ENCODE peak calls at places on chromosome 6, in nine cellular contexts. O is OCI-LY7; H is body of pancreas; T is progenitor cell of endocrine pancreas; S is kidney; P is HFF-Myc; C is IMR-90; X is HFFc6; E is CD4-positive, alpha-beta T cell. G is an unnamed sample.

GRCh38 chr6:12096342-12096741 is 84.2 kb downstream of the HIVEP1 start:
- DNase-seq in E (no peak), X (no peak), H (no peak), P (no peak), C (no peak), S (no peak), T (no peak), O (no peak), G (no peak)

GRCh38 chr6:31744422-31744821 is 4.6 kb downstream of the MSH5 start:
- DNase-seq in X (no peak), O (no peak), P (no peak), S (no peak), T (no peak), C (no peak), H (no peak), E (no peak), G (no peak)

GRCh38 chr6:1911476-1911875 is 301.8 kb downstream of the FOXC1 start:
- DNase-seq in E (no peak), O (no peak), X (no peak), C (no peak), S (no peak), P (no peak), H (no peak), T (no peak), G (no peak)

GRCh38 chr6:153032255-153032882 is 29.9 kb upstream of the MTRF1L start:
- DNase-seq in T (no peak), E (no peak), H (no peak), O (peak), S (no peak), P (peak), X (peak), C (peak), G (peak)

GRCh38 chr6:13026100-13026499 is 302.2 kb downstream of the TBC1D7 start:
- DNase-seq in S (no peak), E (no peak), P (no peak), C (no peak), H (no peak), T (no peak), X (no peak), O (no peak), G (no peak)

GRCh38 chr6:44285552-44286284 is 15.5 kb downstream of the TMEM151B start:
- DNase-seq in S (no peak), X (no peak), P (no peak), T (no peak), C (peak), H (no peak), O (no peak), E (no peak), G (no peak)

GRCh38 chr6:81834141-81834621 is 81.7 kb upstream of the TENT5A start:
- DNase-seq in X (peak), E (no peak), H (peak), O (no peak), P (peak), C (peak), T (no peak), S (no peak), G (no peak)

GRCh38 chr6:41071501-41071922 is 644 bp downstream of the OARD1 start:
- DNase-seq in X (no peak), T (no peak), O (peak), P (no peak), H (no peak), C (peak), S (no peak), E (peak), G (no peak)

GRCh38 chr6:11202513-11203305 is 29.8 kb downstream of the NEDD9 start:
- DNase-seq in X (no peak), O (no peak), P (no peak), H (peak), C (peak), T (peak), E (no peak), S (no peak), G (no peak)

GRCh38 chr6:89335164-89335563 is 17.4 kb downstream of the UBE2J1 start:
- DNase-seq in H (no peak), E (no peak), O (no peak), T (no peak), S (no peak), C (no peak), P (no peak), X (no peak), G (no peak)

GRCh38 chr6:1190361-1190760 is 121.5 kb upstream of the FOXQ1 start:
- DNase-seq in C (peak), T (no peak), P (peak), E (no peak), H (no peak), X (peak), O (no peak), S (no peak), G (no peak)

GRCh38 chr6:89180971-89181370 is 35.1 kb downstream of the PM20D2 start:
- DNase-seq in C (no peak), O (no peak), P (no peak), E (no peak), X (no peak), S (no peak), H (no peak), T (no peak), G (no peak)

GRCh38 chr6:143805832-143806281 is 37.3 kb upstream of the LTV1 start:
- DNase-seq in E (no peak), H (no peak), P (no peak), S (no peak), O (no peak), C (peak), X (peak), T (no peak), G (no peak)

GRCh38 chr6:157317129-157317814 is 6.0 kb downstream of the TMEM242 start:
- DNase-seq in T (no peak), X (peak), E (no peak), O (no peak), C (peak), P (peak), H (peak), S (no peak), G (no peak)

GRCh38 chr6:21742238-21742660 is 148.7 kb downstream of the SOX4 start:
- DNase-seq in T (no peak), C (peak), H (no peak), S (no peak), E (no peak), P (peak), X (peak), O (no peak), G (no peak)

GRCh38 chr6:107361568-107362270 is 97.6 kb downstream of the PDSS2 start:
- DNase-seq in H (no peak), T (no peak), E (no peak), X (peak), O (no peak), S (no peak), C (peak), P (no peak), G (no peak)

GRCh38 chr6:82363368-82364086 is at the start of gene TPBG:
- DNase-seq in O (no peak), T (peak), H (peak), E (no peak), C (peak), P (peak), X (peak), S (peak), G (peak)

GRCh38 chr6:141267420-141267819 is 865.3 kb upstream of the GJE1 start:
- DNase-seq in X (no peak), H (no peak), T (no peak), C (no peak), E (no peak), S (peak), P (no peak), O (no peak), G (no peak)

GRCh38 chr6:75528423-75528822 is 34.8 kb upstream of the FILIP1 start:
- DNase-seq in X (no peak), T (no peak), E (no peak), S (no peak), P (no peak), C (peak), H (peak), O (no peak), G (no peak)

GRCh38 chr6:166259296-166259977 is 48.8 kb downstream of the PRR18 start:
- DNase-seq in S (no peak), X (no peak), E (no peak), P (no peak), C (no peak), O (peak), T (no peak), H (peak), G (no peak)

GRCh38 chr6:91720323-91720722 is 1133.5 kb upstream of the MAP3K7 start:
- DNase-seq in P (no peak), C (no peak), E (no peak), X (no peak), H (no peak), O (no peak), S (no peak), T (no peak), G (no peak)

GRCh38 chr6:118618676-118619377 is 32.6 kb downstream of the CEP85L start:
- DNase-seq in E (peak), T (peak), P (peak), X (peak), H (peak), C (peak), S (peak), O (peak), G (peak)

GRCh38 chr6:44666324-44666723 is 278.8 kb downstream of the CDC5L start:
- DNase-seq in P (no peak), H (no peak), O (no peak), T (no peak), C (no peak), X (no peak), E (no peak), S (no peak), G (no peak)

GRCh38 chr6:163808871-163809270 is 394.4 kb downstream of the QKI start:
- DNase-seq in O (no peak), H (no peak), C (no peak), P (no peak), T (no peak), S (no peak), X (no peak), E (no peak), G (no peak)

GRCh38 chr6:46898011-46898410 is 23.7 kb downstream of the ADGRF5 start:
- DNase-seq in O (no peak), T (no peak), X (no peak), C (no peak), S (no peak), E (no peak), P (no peak), H (no peak), G (no peak)

DNA sequence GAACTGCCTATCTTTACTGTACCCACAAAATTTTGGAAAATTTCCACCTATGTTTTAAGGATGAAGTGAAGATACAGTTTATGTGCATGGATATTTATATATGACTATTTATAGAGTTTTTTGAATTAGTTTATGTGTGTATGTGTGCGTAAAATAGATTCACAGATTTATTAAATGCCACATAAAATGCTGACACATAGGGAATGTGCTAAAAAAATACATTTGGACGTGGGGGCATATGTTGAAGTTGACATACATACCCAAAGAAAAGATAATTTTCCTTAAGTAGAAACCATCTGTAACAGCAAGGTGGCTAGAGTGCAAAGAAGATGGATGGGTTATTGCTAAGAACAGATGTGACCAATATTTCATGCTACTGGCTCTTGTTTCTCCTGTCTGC is 302.1 kb upstream of the RNF217 start:
- DNase-seq in P (no peak), H (no peak), T (no peak), E (no peak), C (no peak), O (no peak), X (no peak), S (no peak), G (no peak)
- TF ChIP-seq CTCF in P (no peak), H (no peak), T (no peak), E (no peak), C (no peak), O (no peak), X (no peak), S (no peak), G (no peak)

GRCh38 chr6:119628691-119629621 is 279.4 kb upstream of the MAN1A1 start:
- DNase-seq in T (no peak), E (no peak), C (no peak), P (no peak), H (no peak), S (no peak), O (no peak), X (no peak), G (no peak)
- TF ChIP-seq CTCF in T (peak), E (no peak), C (no peak), P (no peak), H (no peak), S (no peak), O (peak), X (no peak), G (no peak)

GRCh38 chr6:16721977-16722376 is 39.3 kb downstream of the ATXN1 start:
- DNase-seq in E (no peak), X (no peak), T (no peak), C (no peak), P (no peak), S (no peak), O (no peak), H (no peak), G (no peak)

GRCh38 chr6:16725145-16725864 is 36.0 kb downstream of the ATXN1 start:
- DNase-seq in X (peak), P (no peak), S (no peak), C (peak), T (no peak), E (no peak), O (no peak), H (no peak), G (no peak)

GRCh38 chr6:16722616-16723015 is 38.6 kb downstream of the ATXN1 start:
- DNase-seq in O (no peak), C (no peak), S (no peak), X (no peak), P (no peak), H (no peak), E (no peak), T (no peak), G (no peak)

GRCh38 chr6:16720861-16721260 is 40.4 kb downstream of the ATXN1 start:
- DNase-seq in P (no peak), S (no peak), T (no peak), X (no peak), H (no peak), O (no peak), E (no peak), C (no peak), G (no peak)

DNA sequence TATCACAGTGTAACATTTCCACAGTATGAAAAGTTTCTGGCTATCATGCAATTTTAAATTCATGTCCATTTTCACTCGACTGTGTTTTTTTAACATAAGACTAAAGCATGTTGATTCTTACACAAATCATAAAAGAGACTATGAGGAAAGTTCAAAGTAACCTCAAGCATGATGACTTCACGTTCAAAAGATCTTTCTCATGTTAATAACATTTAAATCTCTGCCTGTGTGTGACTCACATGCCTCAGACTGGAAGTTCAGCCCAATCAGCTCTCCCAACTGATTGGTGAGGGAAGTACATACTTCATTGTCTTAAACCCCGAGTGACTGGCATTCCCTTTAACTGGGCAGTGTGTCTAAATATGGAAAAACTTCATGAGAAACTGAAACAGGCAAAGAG is 37.4 kb downstream of the ATXN1 start:
- DNase-seq in T (no peak), E (no peak), X (peak), C (peak), H (peak), S (no peak), P (peak), O (no peak), G (no peak)
- TF ChIP-seq CTCF in T (no peak), E (no peak), X (no peak), C (no peak), H (no peak), S (no peak), P (no peak), O (no peak), G (no peak)

GRCh38 chr6:169324086-169324485 is 70.4 kb upstream of the THBS2 start:
- DNase-seq in H (no peak), E (no peak), T (no peak), S (no peak), X (no peak), P (no peak), C (no peak), O (no peak), G (no peak)

GRCh38 chr6:169328112-169328801 is 74.6 kb upstream of the THBS2 start:
- DNase-seq in O (no peak), H (peak), P (no peak), E (no peak), X (peak), C (peak), S (no peak), T (no peak), G (no peak)

GRCh38 chr6:169324661-169325459 is 71.2 kb upstream of the THBS2 start:
- DNase-seq in T (no peak), C (no peak), P (no peak), S (no peak), H (no peak), O (no peak), E (no peak), X (no peak), G (no peak)

GRCh38 chr6:169323221-169323620 is 69.6 kb upstream of the THBS2 start:
- DNase-seq in X (no peak), T (no peak), P (no peak), S (no peak), H (no peak), O (no peak), C (no peak), E (no peak), G (no peak)

DNA sequence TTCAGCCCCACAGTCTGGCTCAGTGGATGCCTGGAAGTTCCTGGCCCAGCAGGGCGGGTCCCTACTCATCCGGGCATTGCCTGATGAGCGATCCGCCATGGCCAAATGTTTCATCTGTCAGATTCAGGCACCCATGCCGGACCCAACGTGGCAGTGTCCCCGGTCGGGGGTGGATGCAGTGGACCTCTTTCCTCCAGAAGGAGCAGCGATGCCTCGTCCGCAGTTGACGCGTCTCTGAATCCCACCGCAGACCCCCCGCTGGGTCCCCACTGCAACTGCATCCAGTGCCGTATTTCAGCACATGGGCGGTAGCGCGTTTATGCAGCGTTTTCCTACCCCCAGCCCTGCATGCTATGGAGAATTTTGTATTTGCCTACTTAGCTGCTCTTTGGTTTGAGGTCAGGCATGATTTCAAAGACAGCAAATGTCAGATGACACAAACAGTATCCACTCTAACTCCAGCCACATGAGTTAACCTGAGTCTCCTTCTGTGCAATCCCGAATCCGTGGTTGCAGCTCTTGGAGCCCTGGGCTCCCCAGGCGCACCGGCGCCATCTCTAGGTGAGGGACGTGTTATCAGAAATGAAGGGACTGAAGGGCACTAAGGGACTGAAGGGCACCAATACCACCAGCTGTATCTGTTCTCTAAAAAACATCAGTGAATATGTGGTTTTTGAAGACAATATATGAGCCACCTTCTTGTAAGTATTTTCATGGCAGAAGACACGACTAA is 72.6 kb upstream of the THBS2 start:
- DNase-seq in H (no peak), O (no peak), E (no peak), X (peak), P (no peak), T (no peak), S (no peak), C (peak), G (no peak)
- TF ChIP-seq CTCF in H (no peak), O (peak), E (no peak), X (peak), P (peak), T (peak), S (peak), C (peak), G (no peak)

GRCh38 chr6:38925110-38925509 is 123.5 kb upstream of the GLP1R start:
- DNase-seq in X (no peak), E (no peak), C (no peak), O (no peak), P (no peak), H (no peak), T (no peak), S (no peak), G (no peak)

GRCh38 chr6:38933426-38933825 is 115.2 kb upstream of the GLP1R start:
- DNase-seq in P (no peak), O (no peak), T (no peak), C (peak), E (no peak), H (peak), S (no peak), X (peak), G (peak)

GRCh38 chr6:38935051-38935450 is 113.5 kb upstream of the GLP1R start:
- DNase-seq in E (no peak), T (no peak), P (no peak), O (no peak), C (no peak), X (no peak), H (peak), S (no peak), G (no peak)

GRCh38 chr6:38929560-38929959 is 119.0 kb upstream of the GLP1R start:
- DNase-seq in O (no peak), X (no peak), P (no peak), E (no peak), C (no peak), T (no peak), H (no peak), S (no peak), G (no peak)
- TF ChIP-seq CTCF in O (no peak), X (no peak), P (no peak), E (no peak), C (no peak), T (no peak), H (no peak), S (no peak), G (no peak)

DNA sequence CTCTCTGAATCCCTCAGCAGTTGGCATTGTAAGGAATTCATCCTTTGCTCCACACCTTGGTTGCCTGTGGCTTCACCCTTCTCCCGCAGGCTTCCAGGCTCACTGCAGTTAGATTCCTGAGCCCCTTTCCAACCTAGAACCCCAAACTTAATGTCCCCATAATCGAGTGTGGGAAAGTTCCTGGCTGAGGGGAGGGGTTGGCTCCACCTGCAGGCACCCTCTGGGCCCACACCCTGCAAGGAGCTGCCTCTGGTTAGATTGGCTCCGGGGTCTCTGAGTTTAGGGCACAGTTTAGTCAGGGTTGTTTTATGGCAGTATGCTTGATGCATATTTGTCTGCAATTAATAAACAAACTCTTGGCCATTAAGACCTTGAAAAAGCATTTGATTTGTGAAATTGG is 63.4 kb downstream of the MTHFD1L start:
- DNase-seq in O (no peak), E (no peak), C (no peak), T (no peak), S (no peak), H (no peak), X (no peak), P (no peak), G (peak)
- TF ChIP-seq CTCF in O (peak), E (no peak), C (peak), T (peak), S (no peak), H (peak), X (peak), P (peak), G (peak)

DNA sequence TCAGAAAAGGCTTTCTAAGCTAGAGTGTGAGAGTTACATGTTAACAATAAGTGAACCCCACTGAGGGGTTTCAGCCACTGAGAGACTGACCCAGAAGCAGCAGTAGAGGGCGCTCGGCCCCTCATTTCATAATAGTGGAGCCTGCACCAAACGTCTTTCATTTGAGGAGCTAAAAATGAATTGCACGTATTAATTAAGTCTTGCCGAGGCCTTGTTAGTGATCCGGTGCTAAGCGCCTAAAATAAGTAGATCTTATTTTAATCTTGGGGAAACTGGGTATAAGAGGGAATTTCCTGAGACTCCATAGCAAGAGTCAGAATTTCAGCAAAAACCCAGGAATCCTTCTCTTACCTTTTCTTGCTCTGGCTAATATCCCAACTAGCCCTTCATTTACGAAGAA is 209.7 kb downstream of the FARS2 start:
- DNase-seq in C (peak), X (peak), H (peak), E (peak), T (peak), S (no peak), O (peak), P (peak), G (peak)
- TF ChIP-seq CTCF in C (peak), X (peak), H (peak), E (peak), T (peak), S (peak), O (peak), P (peak), G (peak)

G was measured in GM20000.